ENCODE peak calls at places on chromosome 22, in five cellular contexts. K is substantia nigra, B is endodermal cell, P is H54, L is NCI-H1092. O is an unnamed sample.

GRCh38 chr22:21736084-21736642 is 569 bp upstream of the YPEL1 start:
- DNase-seq in K (no peak), B (no peak), P (no peak), L (no peak), O (no peak)

GRCh38 chr22:50342651-50343540 is at the start of gene PPP6R2:
- DNase-seq in K (peak), B (peak), P (no peak), L (no peak), O (peak)

GRCh38 chr22:50481440-50482106 is at the start of gene ADM2:
- DNase-seq in K (no peak), B (peak), P (no peak), L (no peak), O (no peak)

GRCh38 chr22:22156716-22157499 is 87.7 kb upstream of the VPREB1 start:
- DNase-seq in K (no peak), B (peak), P (peak), L (peak), O (peak)

GRCh38 chr22:29102300-29102699 is 29.5 kb downstream of the KREMEN1 start:
- DNase-seq in K (no peak), B (no peak), P (no peak), L (no peak), O (no peak)

GRCh38 chr22:30423296-30423958 is 2.1 kb upstream of the MTFP1 start:
- DNase-seq in K (peak), B (no peak), P (no peak), L (no peak), O (no peak)

GRCh38 chr22:20001082-20001638 is 15.5 kb downstream of the ARVCF start:
- DNase-seq in K (no peak), B (no peak), P (no peak), L (no peak), O (no peak)

GRCh38 chr22:48265000-48265625 is 1502.7 kb downstream of the TBC1D22A start:
- DNase-seq in K (no peak), B (no peak), P (no peak), L (no peak), O (no peak)

GRCh38 chr22:36321797-36322601 is 65.8 kb downstream of the MYH9 start:
- DNase-seq in K (no peak), B (no peak), P (no peak), L (no peak), O (no peak)

GRCh38 chr22:31177420-31178162 is 17.6 kb downstream of the RNF185 start:
- DNase-seq in K (no peak), B (no peak), P (peak), L (no peak), O (no peak)

O was measured in RKO.